ENCODE peak calls at places on chromosomes 4 and X, in four cellular contexts. One of them, this sample, is unnamed.

GRCh38 chr4:148998719-148999118 is 556.5 kb upstream of the NR3C2 start:
- DNase-seq in cardiac fibroblast: peak; percentile 14
- DNase-seq in esophagus squamous epithelium: no peak
- DNase-seq in cardiac muscle cell: peak; percentile 29
- DNase-seq in this sample: no peak

GRCh38 chrX:19658030-19658429 is 142.7 kb upstream of the MAP3K15 start:
- DNase-seq in esophagus squamous epithelium: no peak
- DNase-seq in cardiac fibroblast: no peak
- DNase-seq in cardiac muscle cell: no peak
- DNase-seq in this sample: no peak

GRCh38 chr4:147195386-147195785 is 249.7 kb upstream of the TTC29 start:
- DNase-seq in cardiac muscle cell: no peak
- DNase-seq in cardiac fibroblast: no peak
- DNase-seq in esophagus squamous epithelium: no peak
- DNase-seq in this sample: no peak

GRCh38 chrX:94932278-94932965 is 1258.4 kb downstream of the FAM133A start:
- DNase-seq in cardiac muscle cell: peak; percentile 26
- DNase-seq in esophagus squamous epithelium: no peak
- DNase-seq in cardiac fibroblast: no peak
- DNase-seq in this sample: no peak

GRCh38 chrX:34813618-34814017 is 129.0 kb upstream of the FAM47B start:
- DNase-seq in cardiac fibroblast: no peak
- DNase-seq in esophagus squamous epithelium: no peak
- DNase-seq in cardiac muscle cell: no peak
- DNase-seq in this sample: no peak

GRCh38 chr4:44725166-44725565 is 1.2 kb downstream of the GNPDA2 start:
- DNase-seq in cardiac muscle cell: no peak
- DNase-seq in cardiac fibroblast: peak; percentile 5
- DNase-seq in esophagus squamous epithelium: no peak
- DNase-seq in this sample: no peak

GRCh38 chr4:144591401-144591800 is 54.6 kb upstream of the HHIP start:
- DNase-seq in esophagus squamous epithelium: no peak
- DNase-seq in cardiac fibroblast: peak; percentile 92
- DNase-seq in cardiac muscle cell: peak; percentile 67
- DNase-seq in this sample: peak; percentile 79

GRCh38 chr4:10571896-10572295 is 112.7 kb downstream of the CLNK start:
- DNase-seq in cardiac fibroblast: no peak
- DNase-seq in cardiac muscle cell: no peak
- DNase-seq in esophagus squamous epithelium: no peak
- DNase-seq in this sample: no peak

GRCh38 chr4:112167790-112168189 is 22.5 kb downstream of the FAM241A start:
- DNase-seq in cardiac muscle cell: no peak
- DNase-seq in esophagus squamous epithelium: no peak
- DNase-seq in cardiac fibroblast: no peak
- DNase-seq in this sample: no peak

GRCh38 chrX:47380268-47380667 is 9.9 kb downstream of the ZNF157 start:
- DNase-seq in cardiac fibroblast: no peak
- DNase-seq in esophagus squamous epithelium: no peak
- DNase-seq in cardiac muscle cell: no peak
- DNase-seq in this sample: peak; percentile 29

GRCh38 chr4:40311811-40312346 is 23.3 kb upstream of the CHRNA9 start:
- DNase-seq in cardiac muscle cell: no peak
- DNase-seq in esophagus squamous epithelium: no peak
- DNase-seq in cardiac fibroblast: peak; percentile 38
- DNase-seq in this sample: no peak

GRCh38 chr4:37816006-37816405 is 10.5 kb upstream of the PGM2 start:
- DNase-seq in esophagus squamous epithelium: no peak
- DNase-seq in cardiac fibroblast: no peak
- DNase-seq in cardiac muscle cell: no peak
- DNase-seq in this sample: no peak

GRCh38 chrX:2461711-2462016 is 39.1 kb downstream of the DHRSX start:
- DNase-seq in cardiac muscle cell: no peak
- DNase-seq in esophagus squamous epithelium: no peak
- DNase-seq in cardiac fibroblast: no peak
- DNase-seq in this sample: no peak

GRCh38 chrX:11380187-11380586 is 87.0 kb downstream of the AMELX start:
- DNase-seq in cardiac fibroblast: peak; percentile 25
- DNase-seq in cardiac muscle cell: no peak
- DNase-seq in esophagus squamous epithelium: no peak
- DNase-seq in this sample: no peak

GRCh38 chr4:148203056-148203898 is 238.9 kb downstream of the NR3C2 start:
- DNase-seq in cardiac muscle cell: peak; percentile 77
- DNase-seq in cardiac fibroblast: peak; percentile 2
- DNase-seq in esophagus squamous epithelium: no peak
- DNase-seq in this sample: no peak

GRCh38 chrX:29691044-29691443 is 524.3 kb upstream of the MAGEB2 start:
- DNase-seq in cardiac fibroblast: no peak
- DNase-seq in cardiac muscle cell: no peak
- DNase-seq in esophagus squamous epithelium: no peak
- DNase-seq in this sample: no peak

GRCh38 chrX:29690061-29690460 is 525.3 kb upstream of the MAGEB2 start:
- DNase-seq in cardiac muscle cell: no peak
- DNase-seq in cardiac fibroblast: peak; percentile 69
- DNase-seq in esophagus squamous epithelium: no peak
- DNase-seq in this sample: no peak

GRCh38 chrX:29687687-29688086 is 527.7 kb upstream of the MAGEB2 start:
- DNase-seq in esophagus squamous epithelium: no peak
- DNase-seq in cardiac fibroblast: peak; percentile 60
- DNase-seq in cardiac muscle cell: no peak
- DNase-seq in this sample: no peak
- TF ChIP-seq CTCF in esophagus squamous epithelium: no peak
- TF ChIP-seq CTCF in cardiac fibroblast: no peak
- TF ChIP-seq CTCF in cardiac muscle cell: peak; percentile 27
- TF ChIP-seq CTCF in this sample: no peak

DNA sequence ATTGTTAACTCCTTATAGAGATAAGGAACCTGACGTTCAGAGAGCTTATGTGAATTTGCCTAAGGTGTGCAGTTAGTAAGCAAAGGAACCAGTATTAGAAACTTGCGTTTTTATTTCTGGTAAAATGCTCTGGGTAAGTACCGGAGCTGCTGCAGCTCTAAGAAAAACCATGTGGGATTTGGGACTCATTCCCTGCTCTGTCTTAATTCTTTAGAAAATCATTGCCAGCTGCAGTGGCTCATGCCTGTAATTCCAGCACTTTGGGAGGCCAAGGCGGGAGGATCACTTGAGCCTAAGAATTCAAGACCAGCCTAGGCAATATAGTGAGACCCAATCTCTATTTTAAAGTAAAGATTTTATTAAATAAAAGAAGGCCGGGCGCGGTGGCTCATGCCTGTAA is 5.7 kb downstream of the CCKAR start:
- DNase-seq in cardiac fibroblast: no peak
- DNase-seq in esophagus squamous epithelium: no peak
- DNase-seq in cardiac muscle cell: no peak
- DNase-seq in this sample: peak; percentile 28
- H3K4me3 ChIP-seq in cardiac fibroblast: no peak overlapping the region
- H3K4me3 ChIP-seq in esophagus squamous epithelium: no peak overlapping the region
- H3K4me3 ChIP-seq in cardiac muscle cell: no peak overlapping the region
- H3K4me3 ChIP-seq in this sample: no peak overlapping the region

GRCh38 chr4:143531368-143531767 is 17.9 kb downstream of the SMARCA5 start:
- DNase-seq in esophagus squamous epithelium: no peak
- DNase-seq in cardiac muscle cell: no peak
- DNase-seq in cardiac fibroblast: peak; percentile 36
- DNase-seq in this sample: no peak
- TF ChIP-seq CTCF in esophagus squamous epithelium: peak; percentile 21
- TF ChIP-seq CTCF in cardiac muscle cell: peak; percentile 44
- TF ChIP-seq CTCF in cardiac fibroblast: peak; percentile 53
- TF ChIP-seq CTCF in this sample: peak; percentile 40

GRCh38 chr4:52979020-52979419 is 116.9 kb downstream of the RASL11B start:
- DNase-seq in esophagus squamous epithelium: no peak
- DNase-seq in cardiac muscle cell: peak; percentile 35
- DNase-seq in cardiac fibroblast: no peak
- DNase-seq in this sample: no peak
- H3K4me3 ChIP-seq in esophagus squamous epithelium: no peak overlapping the region
- H3K4me3 ChIP-seq in cardiac muscle cell: no peak overlapping the region
- H3K4me3 ChIP-seq in cardiac fibroblast: no peak overlapping the region
- H3K4me3 ChIP-seq in this sample: no peak overlapping the region

GRCh38 chrX:12378706-12379105 is 240.4 kb downstream of the FRMPD4 start:
- DNase-seq in esophagus squamous epithelium: no peak
- DNase-seq in cardiac muscle cell: no peak
- DNase-seq in cardiac fibroblast: no peak
- DNase-seq in this sample: no peak

GRCh38 chrX:12379666-12380065 is 241.4 kb downstream of the FRMPD4 start:
- DNase-seq in cardiac fibroblast: peak; percentile 35
- DNase-seq in cardiac muscle cell: no peak
- DNase-seq in esophagus squamous epithelium: no peak
- DNase-seq in this sample: no peak

GRCh38 chrX:12378263-12378662 is 240.0 kb downstream of the FRMPD4 start:
- DNase-seq in cardiac muscle cell: no peak
- DNase-seq in esophagus squamous epithelium: no peak
- DNase-seq in cardiac fibroblast: no peak
- DNase-seq in this sample: no peak

GRCh38 chrX:12383196-12383595 is 244.9 kb downstream of the FRMPD4 start:
- DNase-seq in cardiac fibroblast: no peak
- DNase-seq in esophagus squamous epithelium: no peak
- DNase-seq in cardiac muscle cell: no peak
- DNase-seq in this sample: no peak
- TF ChIP-seq CTCF in cardiac fibroblast: peak; percentile 33
- TF ChIP-seq CTCF in esophagus squamous epithelium: no peak
- TF ChIP-seq CTCF in cardiac muscle cell: peak; percentile 31
- TF ChIP-seq CTCF in this sample: peak; percentile 38

DNA sequence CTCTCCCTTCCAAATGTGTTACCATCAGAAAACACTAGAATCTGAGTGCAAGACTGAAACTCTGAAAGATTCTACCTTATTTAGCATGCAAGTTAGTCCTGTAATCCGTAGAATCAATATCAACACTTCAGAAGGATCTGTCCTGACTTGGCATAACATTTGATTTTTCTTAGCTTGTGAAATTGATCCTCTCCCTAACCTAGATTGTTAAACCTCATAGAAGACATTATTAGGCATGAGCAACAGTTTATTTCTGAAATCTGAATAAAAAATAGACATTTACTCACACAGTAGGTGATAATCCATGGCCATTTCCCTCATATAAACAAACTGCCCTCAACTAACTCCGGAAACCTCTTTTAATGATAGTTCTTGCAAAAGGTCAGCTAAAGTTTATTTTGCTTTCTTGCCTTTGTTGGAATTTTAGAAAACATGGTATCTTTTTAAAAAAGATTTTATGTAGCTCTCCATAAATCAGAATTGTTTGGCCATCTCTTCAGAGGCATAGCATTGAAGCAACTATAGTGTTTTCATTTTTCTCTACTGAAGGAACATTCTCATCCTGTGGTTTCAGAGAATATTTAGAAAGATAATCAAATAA is 38.6 kb upstream of the PDLIM5 start:
- DNase-seq in cardiac fibroblast: no peak
- DNase-seq in cardiac muscle cell: no peak
- DNase-seq in esophagus squamous epithelium: no peak
- DNase-seq in this sample: peak; percentile 53
- H3K4me3 ChIP-seq in cardiac fibroblast: no peak overlapping the region
- H3K4me3 ChIP-seq in cardiac muscle cell: no peak overlapping the region
- H3K4me3 ChIP-seq in esophagus squamous epithelium: no peak overlapping the region
- H3K4me3 ChIP-seq in this sample: no peak overlapping the region

DNA sequence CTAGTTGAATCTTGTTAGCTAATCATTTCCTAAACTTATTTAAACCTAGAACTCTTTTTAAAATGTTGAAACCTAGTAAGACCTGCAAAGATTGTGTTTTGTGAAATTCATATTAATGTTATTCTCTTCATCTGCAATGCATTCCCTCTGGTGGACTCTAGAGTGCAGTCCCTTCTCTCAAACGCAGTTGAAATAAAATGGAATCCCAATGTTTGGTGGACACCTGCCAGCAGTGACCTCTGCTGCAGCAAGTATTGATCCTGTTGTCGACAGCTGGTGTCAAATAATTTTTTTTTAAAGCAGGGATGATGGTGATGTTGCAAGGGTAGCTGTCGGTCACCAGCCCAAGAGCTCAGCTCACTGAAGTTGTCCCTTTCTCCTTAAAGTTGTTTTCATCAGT is 492.0 kb downstream of the ZIC3 start:
- DNase-seq in cardiac fibroblast: no peak
- DNase-seq in esophagus squamous epithelium: no peak
- DNase-seq in cardiac muscle cell: no peak
- DNase-seq in this sample: no peak
- TF ChIP-seq CTCF in cardiac fibroblast: no peak
- TF ChIP-seq CTCF in esophagus squamous epithelium: no peak
- TF ChIP-seq CTCF in cardiac muscle cell: no peak
- TF ChIP-seq CTCF in this sample: no peak

DNA sequence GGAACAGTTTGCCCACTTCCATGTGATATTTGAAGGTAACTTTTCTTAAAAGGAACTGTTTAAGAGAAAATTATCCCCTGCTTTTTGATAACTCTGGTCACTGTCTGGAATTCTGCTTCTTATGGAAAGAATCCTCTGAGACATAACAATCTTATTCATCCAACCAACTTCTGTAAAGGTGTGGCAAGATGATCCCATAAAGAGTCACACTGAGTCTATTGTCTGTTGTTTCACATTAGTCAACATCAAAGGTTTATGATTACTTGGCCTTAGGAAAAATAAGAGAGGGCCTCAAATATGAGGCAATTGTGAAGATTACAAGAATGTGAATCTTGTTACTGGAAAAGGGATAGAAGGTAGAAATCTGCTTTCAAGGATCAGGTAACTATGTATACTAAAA is 88.0 kb upstream of the MAGEB18 start:
- DNase-seq in cardiac fibroblast: no peak
- DNase-seq in cardiac muscle cell: no peak
- DNase-seq in esophagus squamous epithelium: no peak
- DNase-seq in this sample: no peak
- H3K4me3 ChIP-seq in cardiac fibroblast: no peak overlapping the region
- H3K4me3 ChIP-seq in cardiac muscle cell: no peak overlapping the region
- H3K4me3 ChIP-seq in esophagus squamous epithelium: no peak overlapping the region
- H3K4me3 ChIP-seq in this sample: no peak overlapping the region

This sample was measured in AG09309.